ENCODE peak calls at places on chromosomes 2 and 18, in seven cellular contexts. W is thyroid gland; T is CD8-positive, alpha-beta T cell; Z is kidney epithelial cell; O is MM.1S; M is fibroblast of lung; U is kidney. D is an unnamed sample.

GRCh38 chr2:53970898-53971681 is at the start of gene PSME4:
- DNase-seq in W (peak; percentile 94), Z (peak; percentile 55), M (peak; percentile 86), T (peak; percentile 97), O (peak; percentile 91), U (peak; percentile 98), D (peak; percentile 97)

GRCh38 chr2:22737144-22737543 is 647.8 kb upstream of the KLHL29 start:
- DNase-seq in M (no peak), T (no peak), W (no peak), U (no peak), O (no peak), Z (no peak), D (no peak)

GRCh38 chr2:174158003-174158402 is 90.3 kb downstream of the OLA1 start:
- DNase-seq in Z (no peak), M (peak; percentile 57), T (peak; percentile 11), W (peak; percentile 29), O (peak; percentile 58), U (no peak), D (no peak)

GRCh38 chr2:108580079-108580478 is 45.8 kb downstream of the LIMS1 start:
- DNase-seq in M (no peak), T (no peak), O (no peak), U (no peak), Z (no peak), W (no peak), D (no peak)

GRCh38 chr2:130819915-130820861 is 16.5 kb upstream of the ARHGEF4 start:
- DNase-seq in W (peak; percentile 83), U (peak; percentile 61), T (no peak), O (no peak), M (no peak), Z (no peak), D (no peak)

GRCh38 chr2:30686000-30686399 is 121.2 kb downstream of the CAPN13 start:
- DNase-seq in M (no peak), Z (no peak), T (no peak), W (peak; percentile 74), O (no peak), U (no peak), D (no peak)

GRCh38 chr2:72154386-72154785 is 6.7 kb upstream of the CYP26B1 start:
- DNase-seq in T (no peak), Z (no peak), O (no peak), W (no peak), M (no peak), U (peak; percentile 43), D (no peak)

GRCh38 chr18:62500174-62500573 is 22.7 kb upstream of the ZCCHC2 start:
- DNase-seq in Z (no peak), W (no peak), M (no peak), U (no peak), O (no peak), T (no peak), D (no peak)

GRCh38 chr2:212669761-212670160 is 131.2 kb upstream of the ERBB4 start:
- DNase-seq in M (no peak), U (no peak), O (no peak), T (no peak), Z (no peak), W (no peak), D (no peak)

GRCh38 chr2:74762789-74763188 is 71.1 kb upstream of the HK2 start:
- DNase-seq in Z (no peak), W (no peak), T (no peak), M (no peak), O (no peak), U (no peak), D (no peak)

GRCh38 chr2:29954316-29954715 is 32.9 kb upstream of the ALK start:
- DNase-seq in U (no peak), Z (no peak), W (no peak), O (no peak), M (no peak), T (no peak), D (no peak)

DNA sequence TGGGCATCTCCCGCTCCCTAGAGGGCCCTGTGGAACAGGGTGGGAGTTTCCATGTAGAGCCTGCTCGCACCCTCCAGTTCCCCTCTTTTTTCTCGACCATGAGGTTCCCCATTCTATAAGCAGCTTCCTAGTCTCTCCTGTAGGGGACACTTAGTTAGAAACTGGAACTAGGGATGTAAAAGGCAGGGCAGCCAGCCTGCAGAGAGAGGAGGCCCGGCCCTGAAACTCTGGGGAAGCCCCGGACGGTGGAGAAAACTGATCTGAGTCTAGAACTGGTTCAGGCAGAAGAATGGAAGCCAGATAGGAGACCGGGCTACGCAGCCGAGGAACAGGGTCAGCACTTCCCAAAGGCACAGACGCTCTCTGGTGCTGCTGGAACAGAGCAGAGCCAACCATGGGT is 51.6 kb upstream of the ATG16L1 start:
- DNase-seq in W (no peak), U (peak; percentile 39), T (no peak), M (no peak), O (no peak), Z (no peak), D (no peak)
- TF ChIP-seq CTCF in W (no peak), U (no peak), T (no peak), M (no peak), O (no peak), Z (no peak), D (no peak)

GRCh38 chr2:197620113-197620512 is 55.3 kb downstream of the RFTN2 start:
- DNase-seq in O (no peak), Z (no peak), W (no peak), U (no peak), T (no peak), M (no peak), D (no peak)

GRCh38 chr2:197614532-197614931 is 60.9 kb downstream of the RFTN2 start:
- DNase-seq in W (no peak), O (no peak), T (no peak), M (no peak), U (no peak), Z (no peak), D (no peak)

GRCh38 chr2:197613509-197613987 is 61.8 kb downstream of the RFTN2 start:
- DNase-seq in M (peak; percentile 92), W (no peak), U (no peak), O (no peak), Z (no peak), T (no peak), D (no peak)

DNA sequence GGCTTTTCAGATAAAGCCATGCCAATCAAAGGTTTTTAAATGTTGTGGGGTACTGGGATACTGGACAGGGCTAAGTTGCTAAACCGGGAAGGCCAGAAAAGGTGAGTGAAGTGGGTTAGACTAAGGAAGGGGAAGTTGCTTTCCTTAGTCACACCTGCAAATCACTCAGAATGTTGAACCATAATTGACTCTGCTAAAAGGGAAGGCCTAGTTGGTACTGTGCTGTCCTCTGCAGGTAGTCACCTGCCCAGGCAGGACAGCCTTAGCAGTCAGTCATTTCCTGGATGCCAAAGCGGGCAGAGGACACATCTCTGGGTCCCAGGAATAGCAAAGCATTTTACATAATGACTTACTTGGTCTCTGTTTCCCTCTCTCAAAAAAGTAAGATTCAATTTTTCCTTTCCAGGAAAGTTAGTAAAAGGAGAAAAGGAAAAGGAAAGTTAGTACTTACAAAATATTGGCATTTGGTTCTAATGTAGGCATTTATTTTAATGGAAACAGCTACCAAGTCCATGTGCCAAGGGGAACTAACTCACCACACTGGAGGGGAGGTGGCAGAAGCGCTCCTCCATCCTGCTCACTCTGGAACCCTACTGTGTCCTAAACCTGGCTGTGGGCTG is 60.2 kb downstream of the RFTN2 start:
- DNase-seq in O (peak; percentile 47), M (no peak), U (no peak), T (no peak), W (no peak), Z (no peak), D (no peak)
- TF ChIP-seq CTCF in O (peak; percentile 71), M (no peak), U (no peak), T (no peak), W (no peak), Z (no peak), D (no peak)

GRCh38 chr2:118321436-118322100 is 233.3 kb downstream of the INSIG2 start:
- DNase-seq in W (no peak), T (no peak), O (no peak), M (no peak), U (no peak), Z (no peak), D (no peak)
- TF ChIP-seq CTCF in W (no peak), T (no peak), O (no peak), M (no peak), U (no peak), Z (no peak), D (no peak)

DNA sequence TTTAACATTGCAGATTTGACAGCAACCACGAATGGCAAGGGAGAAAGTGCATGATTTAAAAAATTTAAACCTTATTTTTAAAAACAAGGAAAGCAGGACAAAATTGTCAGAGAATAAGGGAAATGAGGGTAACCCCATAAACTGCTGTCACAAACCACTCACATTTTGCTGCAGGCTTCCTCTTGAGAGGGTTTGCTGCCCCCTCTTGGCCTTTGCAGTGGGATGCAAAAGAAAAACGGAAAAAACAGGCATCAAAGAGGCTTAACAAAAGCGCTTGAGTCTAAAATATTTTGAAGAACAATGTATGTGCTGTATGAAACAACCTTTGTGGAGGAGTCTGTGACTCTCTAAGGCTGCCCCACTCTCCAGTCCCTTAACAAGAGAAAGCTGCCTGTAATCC is 91.6 kb downstream of the TMX3 start:
- DNase-seq in U (no peak), O (peak; percentile 64), T (peak; percentile 19), Z (peak; percentile 18), M (peak; percentile 89), W (no peak), D (no peak)
- TF ChIP-seq CTCF in U (peak; percentile 54), O (peak; percentile 69), T (peak; percentile 20), Z (peak; percentile 84), M (peak; percentile 96), W (no peak), D (no peak)

GRCh38 chr18:41395695-41396094 is 559.3 kb upstream of the PIK3C3 start:
- DNase-seq in Z (no peak), O (no peak), M (no peak), W (no peak), U (no peak), T (no peak), D (no peak)
- TF ChIP-seq CTCF in Z (peak; percentile 5), O (no peak), M (no peak), W (no peak), U (no peak), T (no peak), D (no peak)

GRCh38 chr2:101349893-101350662 is 37.2 kb downstream of the CREG2 start:
- DNase-seq in T (no peak), Z (no peak), W (no peak), M (peak; percentile 68), O (peak; percentile 55), U (no peak), D (no peak)
- TF ChIP-seq CTCF in T (no peak), Z (peak; percentile 48), W (no peak), M (peak; percentile 46), O (peak; percentile 22), U (no peak), D (no peak)

D was measured in activated B cell treated with CpG ODN at 0.5 μM for 24 hours.